ENCODE peak calls at places on chromosomes 7 and 10, in eight cellular contexts. T, F, G, C, L, R, J and V are unnamed samples.

GRCh38 chr10:89548673-89549072 is 13.3 kb upstream of the SLC16A12 start:
- DNase-seq in T (no peak), F (no peak), G (no peak), C (no peak), L (no peak), R (peak), J (no peak), V (no peak)

GRCh38 chr7:1176891-1177373 is 16.9 kb upstream of the ZFAND2A start:
- DNase-seq in T (peak), F (peak), G (peak), C (peak), L (no peak), R (peak), J (peak), V (peak)

GRCh38 chr7:121073463-121074099 is 85.1 kb downstream of the CPED1 start:
- DNase-seq in T (no peak), F (no peak), G (no peak), C (no peak), L (no peak), R (no peak), J (no peak), V (no peak)

GRCh38 chr10:44933922-44934321 is 22.8 kb downstream of the TMEM72 start:
- DNase-seq in T (no peak), F (no peak), G (no peak), C (peak), L (no peak), R (no peak), J (no peak), V (no peak)

GRCh38 chr7:116041615-116042014 is 11.1 kb upstream of the TFEC start:
- DNase-seq in T (no peak), F (no peak), G (peak), C (no peak), L (no peak), R (no peak), J (no peak), V (no peak)

GRCh38 chr10:82377608-82378007 is 502.6 kb downstream of the NRG3 start:
- DNase-seq in T (peak), F (peak), G (peak), C (no peak), L (peak), R (peak), J (no peak), V (no peak)

GRCh38 chr7:50978633-50979215 is 196.0 kb upstream of the GRB10 start:
- DNase-seq in T (no peak), F (peak), G (no peak), C (no peak), L (no peak), R (peak), J (peak), V (no peak)

GRCh38 chr7:111076205-111076604 is 14.7 kb upstream of the LRRN3 start:
- DNase-seq in T (peak), F (peak), G (no peak), C (no peak), L (no peak), R (no peak), J (peak), V (no peak)

GRCh38 chr7:44277391-44277790 is 48.0 kb downstream of the CAMK2B start:
- DNase-seq in T (no peak), F (no peak), G (no peak), C (no peak), L (no peak), R (no peak), J (no peak), V (no peak)

GRCh38 chr10:102451105-102451969 is at the start of gene C10orf95:
- DNase-seq in T (peak), F (no peak), G (peak), C (no peak), L (no peak), R (peak), J (no peak), V (peak)

GRCh38 chr10:114754445-114755320 is 66.9 kb upstream of the FHIP2A start:
- DNase-seq in T (peak), F (no peak), G (no peak), C (no peak), L (no peak), R (no peak), J (peak), V (no peak)

GRCh38 chr7:1981201-1981877 is 251.4 kb downstream of the MAD1L1 start:
- DNase-seq in T (no peak), F (no peak), G (no peak), C (no peak), L (no peak), R (peak), J (no peak), V (no peak)

GRCh38 chr7:55134786-55135185 is 116.0 kb downstream of the EGFR start:
- DNase-seq in T (no peak), F (no peak), G (no peak), C (no peak), L (no peak), R (no peak), J (no peak), V (no peak)

GRCh38 chr10:86941426-86941825 is 16.0 kb downstream of the MMRN2 start:
- DNase-seq in T (no peak), F (no peak), G (no peak), C (no peak), L (no peak), R (no peak), J (no peak), V (no peak)

GRCh38 chr10:100744980-100745881 is at the start of gene PAX2:
- DNase-seq in T (no peak), F (no peak), G (no peak), C (peak), L (no peak), R (peak), J (no peak), V (no peak)

GRCh38 chr10:23198940-23199767 is 7.0 kb downstream of the PTF1A start:
- DNase-seq in T (no peak), F (no peak), G (no peak), C (peak), L (no peak), R (no peak), J (no peak), V (peak)

GRCh38 chr10:72318383-72319262 is 36.1 kb downstream of the DNAJB12 start:
- DNase-seq in T (no peak), F (no peak), G (no peak), C (no peak), L (no peak), R (no peak), J (no peak), V (no peak)